ENCODE peak calls at places on chromosome 10, in seven cellular contexts. X is NCI-H460, K is NCI-H1694, I is activated gamma-delta T cell, D is GOT3, Z is NCI-H1436, T is AG04450. P is an unnamed sample.

GRCh38 chr10:73812662-73813061 is 1.3 kb upstream of the NDST2 start:
- DNase-seq in T (no peak), Z (no peak), K (no peak), X (no peak), I (no peak), D (no peak), P (no peak)

GRCh38 chr10:98855403-98856189 is 380.1 kb downstream of the HPSE2 start:
- DNase-seq in D (no peak), Z (no peak), I (no peak), K (no peak), T (no peak), X (no peak), P (no peak)

GRCh38 chr10:79049931-79050895 is 18.6 kb upstream of the ZMIZ1 start:
- DNase-seq in T (no peak), X (no peak), Z (no peak), I (no peak), K (no peak), D (no peak), P (no peak)

GRCh38 chr10:100006241-100006886 is 3.4 kb downstream of the DNMBP start:
- DNase-seq in D (no peak), K (no peak), Z (no peak), I (no peak), X (peak), T (peak), P (peak)

GRCh38 chr10:124703372-124703771 is 40.8 kb downstream of the FAM53B start:
- DNase-seq in Z (no peak), K (no peak), I (no peak), X (no peak), D (no peak), T (no peak), P (no peak)

GRCh38 chr10:69861251-69862240 is 59.8 kb downstream of the COL13A1 start:
- DNase-seq in X (peak), D (peak), T (no peak), I (no peak), K (peak), Z (peak), P (peak)

GRCh38 chr10:33453081-33453850 is 118.8 kb upstream of the NRP1 start:
- DNase-seq in K (no peak), D (no peak), X (no peak), T (no peak), I (no peak), Z (peak), P (peak)

GRCh38 chr10:69217119-69217754 is 2.9 kb upstream of the HKDC1 start:
- DNase-seq in Z (no peak), D (no peak), T (peak), I (no peak), X (peak), K (no peak), P (peak)

GRCh38 chr10:93334901-93335312 is 147.2 kb downstream of the MYOF start:
- DNase-seq in D (no peak), I (no peak), K (no peak), T (no peak), Z (no peak), X (no peak), P (peak)

GRCh38 chr10:42691361-42692120 is 53.2 kb upstream of the ZNF33B start:
- DNase-seq in X (no peak), D (no peak), I (no peak), Z (peak), T (no peak), K (peak), P (no peak)

GRCh38 chr10:6141296-6142151 is 52.7 kb downstream of the RBM17 start:
- DNase-seq in T (peak), Z (no peak), X (no peak), I (no peak), K (no peak), D (peak), P (peak)

GRCh38 chr10:97454330-97455036 is 8.5 kb downstream of the ZDHHC16 start:
- DNase-seq in Z (no peak), T (no peak), X (no peak), D (no peak), K (no peak), I (no peak), P (peak)

GRCh38 chr10:101814466-101815041 is 3.7 kb downstream of the OGA start:
- DNase-seq in D (no peak), T (no peak), X (no peak), I (no peak), Z (no peak), K (no peak), P (no peak)

GRCh38 chr10:113337142-113337541 is 215.7 kb upstream of the HABP2 start:
- DNase-seq in K (no peak), Z (no peak), I (no peak), T (no peak), D (no peak), X (no peak), P (no peak)

GRCh38 chr10:59557642-59558041 is 152.0 kb downstream of the SLC16A9 start:
- DNase-seq in Z (no peak), I (no peak), T (no peak), K (no peak), D (no peak), X (no peak), P (no peak)

GRCh38 chr10:6052247-6053221 is 9.6 kb downstream of the IL2RA start:
- DNase-seq in Z (no peak), X (no peak), T (no peak), K (no peak), I (peak), D (no peak), P (peak)

GRCh38 chr10:77866598-77866997 is 60.0 kb downstream of the DLG5 start:
- DNase-seq in Z (no peak), T (no peak), D (no peak), X (no peak), I (no peak), K (no peak), P (no peak)

GRCh38 chr10:120988751-120989150 is 137.6 kb downstream of the WDR11 start:
- DNase-seq in K (no peak), Z (no peak), D (no peak), I (no peak), X (no peak), T (no peak), P (no peak)

GRCh38 chr10:78703581-78703980 is 365.2 kb upstream of the ZMIZ1 start:
- DNase-seq in T (no peak), K (no peak), D (no peak), X (no peak), Z (no peak), I (no peak), P (no peak)

P was measured in mammary epithelial cell.